ENCODE peak calls at places on chromosome 18, in seven cellular contexts. I, G, X, R, U, W and Y are unnamed samples.

GRCh38 chr18:70029163-70029562 is 81.5 kb upstream of the CD226 start:
- DNase-seq in G (no peak), X (no peak), U (no peak), W (no peak), I (no peak), R (no peak), Y (no peak)

GRCh38 chr18:80197490-80197889 is 49.8 kb downstream of the PARD6G start:
- DNase-seq in I (no peak), U (no peak), R (no peak), G (no peak), W (no peak), X (no peak), Y (no peak)

GRCh38 chr18:814300-815084 is 2.5 kb upstream of the YES1 start:
- DNase-seq in G (no peak), W (no peak), R (no peak), X (no peak), U (no peak), I (no peak), Y (no peak)

GRCh38 chr18:68241881-68242280 is 473.0 kb downstream of the TMX3 start:
- DNase-seq in X (no peak), G (no peak), I (no peak), R (no peak), W (no peak), U (no peak), Y (no peak)

GRCh38 chr18:63192171-63192884 is 127.2 kb downstream of the BCL2 start:
- DNase-seq in X (no peak), R (no peak), G (no peak), U (no peak), I (peak), W (no peak), Y (no peak)

GRCh38 chr18:61274561-61274960 is 58.7 kb upstream of the CDH20 start:
- DNase-seq in R (peak), G (no peak), U (no peak), I (no peak), X (no peak), W (no peak), Y (no peak)

GRCh38 chr18:55390898-55391297 is 197.1 kb downstream of the TCF4 start:
- DNase-seq in R (no peak), I (no peak), X (no peak), G (no peak), W (no peak), U (no peak), Y (no peak)

GRCh38 chr18:79485788-79486355 is 90.1 kb downstream of the NFATC1 start:
- DNase-seq in W (no peak), U (peak), R (no peak), G (peak), X (peak), I (no peak), Y (peak)

GRCh38 chr18:48140738-48141137 is 210.3 kb upstream of the SMAD2 start:
- DNase-seq in G (no peak), R (no peak), U (peak), X (no peak), I (no peak), W (no peak), Y (no peak)

GRCh38 chr18:76505611-76506010 is 10.6 kb upstream of the ZNF516 start:
- DNase-seq in W (no peak), X (no peak), I (peak), R (no peak), G (peak), U (no peak), Y (no peak)

GRCh38 chr18:21129586-21130216 is 18.1 kb upstream of the ROCK1 start:
- DNase-seq in W (no peak), R (no peak), G (no peak), X (no peak), I (no peak), U (no peak), Y (no peak)

GRCh38 chr18:21131698-21132230 is 20.2 kb upstream of the ROCK1 start:
- DNase-seq in U (no peak), W (no peak), I (no peak), G (no peak), X (no peak), R (no peak), Y (no peak)

GRCh38 chr18:21132398-21132918 is 20.8 kb upstream of the ROCK1 start:
- DNase-seq in U (no peak), I (no peak), X (no peak), W (no peak), G (no peak), R (no peak), Y (no peak)

DNA sequence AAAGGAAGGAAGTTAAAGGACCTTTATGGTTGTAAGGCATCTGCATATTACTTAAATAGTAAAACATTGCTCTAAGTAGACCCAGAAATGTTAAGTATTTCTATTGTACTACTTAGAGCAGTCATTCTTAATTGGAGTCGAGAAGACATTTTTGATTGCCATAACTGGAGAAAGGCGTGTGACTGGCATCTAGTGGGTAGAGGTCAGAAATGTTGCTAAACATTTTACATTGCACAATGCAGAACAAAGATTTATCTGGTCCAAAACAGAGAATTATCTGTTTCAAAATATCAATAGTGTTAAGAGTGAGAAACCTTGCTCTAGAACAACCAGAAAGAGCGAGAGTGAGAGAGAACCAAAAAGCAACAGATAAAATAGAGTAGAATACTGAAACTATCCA is 23.3 kb upstream of the ROCK1 start:
- DNase-seq in G (peak), W (no peak), X (no peak), R (no peak), U (no peak), I (no peak), Y (no peak)
- TF ChIP-seq CTCF in G (peak), W (no peak), X (peak), R (peak), U (no peak), I (no peak), Y (no peak)

GRCh38 chr18:74562775-74563174 is 28.5 kb downstream of the CNDP1 start:
- DNase-seq in X (no peak), R (no peak), U (no peak), W (no peak), G (no peak), I (no peak), Y (no peak)
- H3K4me3 ChIP-seq in X (no peak), R (no peak), U (no peak), W (no peak), G (no peak), I (no peak), Y (no peak)

GRCh38 chr18:12121175-12122095 is 27.8 kb downstream of the ANKRD62 start:
- DNase-seq in G (peak), X (no peak), U (no peak), W (no peak), I (no peak), R (peak), Y (no peak)
- TF ChIP-seq CTCF in G (peak), X (peak), U (no peak), W (peak), I (no peak), R (peak), Y (no peak)

GRCh38 chr18:28175930-28176673 is 828 bp downstream of the CDH2 start:
- DNase-seq in W (peak), I (no peak), X (no peak), R (peak), G (peak), U (no peak), Y (no peak)

GRCh38 chr18:28176933-28177827 is at the start of gene CDH2:
- DNase-seq in X (peak), I (no peak), U (peak), G (peak), W (peak), R (peak), Y (peak)

GRCh38 chr18:28174181-28174906 is 2.6 kb downstream of the CDH2 start:
- DNase-seq in I (no peak), R (no peak), U (no peak), G (no peak), X (no peak), W (no peak), Y (no peak)

GRCh38 chr18:28176674-28176932 is 327 bp downstream of the CDH2 start:
- DNase-seq in G (no peak), W (no peak), R (no peak), I (no peak), X (no peak), U (no peak), Y (no peak)

GRCh38 chr18:28175047-28175929 is 1.6 kb downstream of the CDH2 start:
- DNase-seq in W (peak), U (peak), G (peak), I (no peak), X (no peak), R (peak), Y (no peak)
- H3K4me3 ChIP-seq in W (peak), U (peak), G (peak), I (no peak), X (peak), R (peak), Y (peak)

GRCh38 chr18:46859855-46860254 is 57.5 kb downstream of the PIAS2 start:
- DNase-seq in U (no peak), I (no peak), X (no peak), W (no peak), G (no peak), R (no peak), Y (no peak)

GRCh38 chr18:46858290-46858689 is 59.0 kb downstream of the PIAS2 start:
- DNase-seq in G (no peak), U (no peak), I (no peak), R (no peak), W (no peak), X (no peak), Y (no peak)

DNA sequence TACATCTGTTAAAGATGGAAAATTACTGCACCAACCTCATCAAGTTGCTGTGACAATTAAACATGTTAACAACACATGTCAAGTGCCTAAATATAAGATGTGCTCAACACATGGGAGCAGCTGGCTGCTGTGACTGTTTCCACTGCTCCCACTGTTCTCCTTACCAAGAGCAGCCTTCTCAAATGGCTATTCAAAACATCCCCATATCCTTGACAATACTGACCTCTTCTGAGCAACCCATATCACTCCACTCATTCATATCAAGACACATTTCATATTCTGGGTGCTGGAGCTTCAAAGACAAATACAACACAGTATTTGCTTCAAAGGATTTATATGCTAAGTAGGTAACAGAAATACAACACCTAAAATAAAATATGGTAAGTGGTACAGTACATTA is 60.3 kb downstream of the PIAS2 start:
- DNase-seq in U (no peak), G (peak), W (no peak), I (no peak), X (no peak), R (no peak), Y (no peak)
- TF ChIP-seq CTCF in U (no peak), G (no peak), W (no peak), I (no peak), X (no peak), R (no peak), Y (no peak)

DNA sequence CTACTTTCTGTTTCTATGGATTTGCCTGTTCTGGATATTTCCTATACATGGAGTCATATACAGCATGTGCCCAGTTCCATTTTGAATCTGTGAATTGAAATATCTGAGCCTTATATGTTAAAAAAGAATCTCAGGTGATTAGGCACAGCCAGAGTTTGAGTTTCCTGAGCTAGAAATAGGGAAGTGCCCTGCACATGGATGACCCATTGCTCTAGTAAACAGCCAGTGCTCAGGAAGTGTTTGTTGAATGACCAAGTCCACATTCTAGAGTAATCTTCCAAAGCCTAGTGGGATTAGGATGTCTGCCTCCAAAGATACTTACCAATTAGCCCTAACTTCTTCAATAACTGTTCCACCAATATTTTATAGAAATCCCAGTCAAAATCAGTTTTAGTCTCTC is 165.8 kb downstream of the SETBP1 start:
- DNase-seq in W (no peak), R (no peak), U (no peak), G (no peak), I (no peak), X (no peak), Y (no peak)
- H3K4me3 ChIP-seq in W (no peak), R (no peak), U (no peak), G (no peak), I (no peak), X (no peak), Y (no peak)

GRCh38 chr18:58556333-58557012 is 72.4 kb downstream of the ALPK2 start:
- DNase-seq in X (no peak), U (no peak), W (peak), G (no peak), R (peak), I (no peak), Y (no peak)

GRCh38 chr18:58559427-58560186 is 69.3 kb downstream of the ALPK2 start:
- DNase-seq in W (no peak), U (no peak), X (no peak), R (no peak), I (no peak), G (no peak), Y (no peak)

GRCh38 chr18:58562146-58562998 is 66.5 kb downstream of the ALPK2 start:
- DNase-seq in W (peak), X (no peak), G (no peak), I (no peak), R (no peak), U (no peak), Y (no peak)

GRCh38 chr18:58557013-58557435 is 71.9 kb downstream of the ALPK2 start:
- DNase-seq in U (peak), I (no peak), X (no peak), W (no peak), R (no peak), G (no peak), Y (no peak)

DNA sequence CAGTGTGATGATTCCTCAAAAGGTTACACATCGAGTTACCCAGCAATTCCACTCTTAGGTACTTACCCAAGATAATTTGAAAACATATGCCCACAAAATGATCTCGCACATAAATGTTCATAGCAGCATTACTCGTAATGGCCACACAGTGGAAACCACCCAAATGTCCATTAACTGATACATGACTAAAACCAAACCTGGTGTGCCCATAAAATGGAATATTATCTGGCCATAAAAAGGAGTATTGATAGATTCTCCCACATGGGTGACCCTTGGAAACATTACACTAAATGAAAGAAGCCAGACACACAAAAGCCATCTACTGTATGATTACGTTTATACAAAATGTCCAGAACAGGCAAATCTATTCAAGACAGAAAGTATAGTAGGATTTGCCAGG is 70.4 kb downstream of the ALPK2 start:
- DNase-seq in R (no peak), I (no peak), W (no peak), X (no peak), U (no peak), G (no peak), Y (no peak)
- TF ChIP-seq CTCF in R (no peak), I (no peak), W (no peak), X (no peak), U (no peak), G (no peak), Y (no peak)

DNA sequence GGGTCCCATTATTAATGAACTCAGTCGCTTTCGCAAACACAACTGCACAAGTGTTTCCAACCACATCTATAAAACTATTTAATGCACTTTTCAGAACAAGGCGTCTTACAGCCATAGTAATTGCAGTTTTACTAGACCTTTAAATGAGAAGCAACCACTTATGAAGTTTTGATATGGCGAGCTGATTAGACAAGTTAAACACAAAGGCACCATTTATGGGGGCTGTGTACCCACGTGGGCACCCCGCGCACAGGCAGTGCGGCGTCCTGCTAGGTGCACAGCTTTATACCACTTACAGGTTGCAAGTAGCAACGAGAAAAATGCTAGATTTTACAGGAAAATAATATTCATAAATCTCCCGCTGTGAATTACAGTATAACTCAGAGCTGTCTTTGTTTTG is 76.9 kb downstream of the PTGR3 start:
- DNase-seq in X (no peak), I (no peak), G (no peak), W (no peak), U (peak), R (no peak), Y (no peak)
- H3K4me3 ChIP-seq in X (no peak), I (no peak), G (no peak), W (no peak), U (no peak), R (no peak), Y (no peak)

GRCh38 chr18:12604445-12605007 is 53.4 kb downstream of the SPIRE1 start:
- DNase-seq in W (no peak), I (no peak), U (no peak), G (no peak), X (no peak), R (no peak), Y (no peak)
- TF ChIP-seq CTCF in W (no peak), I (no peak), U (no peak), G (no peak), X (no peak), R (no peak), Y (peak)